ENCODE peak calls at places on chromosomes 2 and 18, in ten cellular contexts. One of them, this sample, is unnamed.

GRCh38 chr18:13447621-13448020 is 229.1 kb downstream of the LDLRAD4 start:
- DNase-seq in ovary: no peak
- DNase-seq in NCI-H1930: no peak
- DNase-seq in OCI-LY7: no peak
- DNase-seq in HEK293T: no peak
- DNase-seq in psoas muscle: peak; percentile 82
- DNase-seq in T-helper 1 cell: no peak
- DNase-seq in LoVo: no peak
- DNase-seq in activated T-cell treated with anti-CD3 and anti-CD28 coated beads for 48 hours: no peak
- DNase-seq in substantia nigra: peak; percentile 35
- DNase-seq in this sample: no peak

GRCh38 chr18:53947092-53947640 is 277.3 kb downstream of the MBD2 start:
- DNase-seq in ovary: no peak
- DNase-seq in NCI-H1930: no peak
- DNase-seq in OCI-LY7: no peak
- DNase-seq in HEK293T: no peak
- DNase-seq in psoas muscle: no peak
- DNase-seq in T-helper 1 cell: no peak
- DNase-seq in LoVo: no peak
- DNase-seq in activated T-cell treated with anti-CD3 and anti-CD28 coated beads for 48 hours: no peak
- DNase-seq in substantia nigra: no peak
- DNase-seq in this sample: no peak

GRCh38 chr2:75640621-75641121 is 5.9 kb upstream of the MRPL19 start:
- DNase-seq in ovary: peak; percentile 76
- DNase-seq in NCI-H1930: no peak
- DNase-seq in OCI-LY7: peak; percentile 59
- DNase-seq in HEK293T: peak; percentile 68
- DNase-seq in psoas muscle: peak; percentile 80
- DNase-seq in T-helper 1 cell: no peak
- DNase-seq in LoVo: peak; percentile 54
- DNase-seq in activated T-cell treated with anti-CD3 and anti-CD28 coated beads for 48 hours: peak; percentile 41
- DNase-seq in substantia nigra: peak; percentile 62
- DNase-seq in this sample: peak; percentile 63

GRCh38 chr18:56869189-56869777 is 218.1 kb downstream of the WDR7 start:
- DNase-seq in ovary: no peak
- DNase-seq in NCI-H1930: peak; percentile 69
- DNase-seq in OCI-LY7: peak; percentile 52
- DNase-seq in HEK293T: peak; percentile 8
- DNase-seq in psoas muscle: no peak
- DNase-seq in T-helper 1 cell: no peak
- DNase-seq in LoVo: peak; percentile 50
- DNase-seq in activated T-cell treated with anti-CD3 and anti-CD28 coated beads for 48 hours: no peak
- DNase-seq in substantia nigra: no peak
- DNase-seq in this sample: no peak

GRCh38 chr18:68172842-68173549 is 541.9 kb downstream of the TMX3 start:
- DNase-seq in ovary: no peak
- DNase-seq in NCI-H1930: no peak
- DNase-seq in OCI-LY7: no peak
- DNase-seq in HEK293T: no peak
- DNase-seq in psoas muscle: no peak
- DNase-seq in T-helper 1 cell: no peak
- DNase-seq in LoVo: no peak
- DNase-seq in activated T-cell treated with anti-CD3 and anti-CD28 coated beads for 48 hours: no peak
- DNase-seq in substantia nigra: no peak
- DNase-seq in this sample: no peak

GRCh38 chr2:39065616-39066015 is 55.2 kb downstream of the SOS1 start:
- DNase-seq in ovary: no peak
- DNase-seq in NCI-H1930: no peak
- DNase-seq in OCI-LY7: no peak
- DNase-seq in HEK293T: no peak
- DNase-seq in psoas muscle: no peak
- DNase-seq in T-helper 1 cell: no peak
- DNase-seq in LoVo: no peak
- DNase-seq in activated T-cell treated with anti-CD3 and anti-CD28 coated beads for 48 hours: no peak
- DNase-seq in substantia nigra: no peak
- DNase-seq in this sample: no peak

GRCh38 chr2:111122631-111123421 is 2.1 kb downstream of the BCL2L11 start:
- DNase-seq in ovary: peak; percentile 87
- DNase-seq in NCI-H1930: no peak
- DNase-seq in OCI-LY7: peak; percentile 34
- DNase-seq in HEK293T: peak; percentile 61
- DNase-seq in psoas muscle: peak; percentile 92
- DNase-seq in T-helper 1 cell: no peak
- DNase-seq in LoVo: peak; percentile 67
- DNase-seq in activated T-cell treated with anti-CD3 and anti-CD28 coated beads for 48 hours: peak; percentile 36
- DNase-seq in substantia nigra: peak; percentile 75
- DNase-seq in this sample: peak; percentile 61

GRCh38 chr2:136238552-136239346 is 120.8 kb upstream of the CXCR4 start:
- DNase-seq in ovary: no peak
- DNase-seq in NCI-H1930: no peak
- DNase-seq in OCI-LY7: peak; percentile 97
- DNase-seq in HEK293T: no peak
- DNase-seq in psoas muscle: no peak
- DNase-seq in T-helper 1 cell: no peak
- DNase-seq in LoVo: no peak
- DNase-seq in activated T-cell treated with anti-CD3 and anti-CD28 coated beads for 48 hours: peak; percentile 15
- DNase-seq in substantia nigra: peak; percentile 7
- DNase-seq in this sample: no peak

GRCh38 chr18:525066-525797 is 24.7 kb upstream of the COLEC12 start:
- DNase-seq in ovary: no peak
- DNase-seq in NCI-H1930: no peak
- DNase-seq in OCI-LY7: no peak
- DNase-seq in HEK293T: no peak
- DNase-seq in psoas muscle: no peak
- DNase-seq in T-helper 1 cell: no peak
- DNase-seq in LoVo: peak; percentile 14
- DNase-seq in activated T-cell treated with anti-CD3 and anti-CD28 coated beads for 48 hours: no peak
- DNase-seq in substantia nigra: no peak
- DNase-seq in this sample: no peak

GRCh38 chr2:100208375-100208774 is 66.0 kb upstream of the AFF3 start:
- DNase-seq in ovary: no peak
- DNase-seq in NCI-H1930: no peak
- DNase-seq in OCI-LY7: no peak
- DNase-seq in HEK293T: no peak
- DNase-seq in psoas muscle: no peak
- DNase-seq in T-helper 1 cell: no peak
- DNase-seq in LoVo: no peak
- DNase-seq in activated T-cell treated with anti-CD3 and anti-CD28 coated beads for 48 hours: no peak
- DNase-seq in substantia nigra: no peak
- DNase-seq in this sample: no peak

GRCh38 chr2:240877460-240878340 is 9.1 kb downstream of the AGXT start:
- DNase-seq in ovary: peak; percentile 30
- DNase-seq in NCI-H1930: no peak
- DNase-seq in OCI-LY7: no peak
- DNase-seq in HEK293T: no peak
- DNase-seq in psoas muscle: no peak
- DNase-seq in T-helper 1 cell: no peak
- DNase-seq in LoVo: no peak
- DNase-seq in activated T-cell treated with anti-CD3 and anti-CD28 coated beads for 48 hours: no peak
- DNase-seq in substantia nigra: no peak
- DNase-seq in this sample: no peak

This sample was measured in tibial nerve.